ENCODE peak calls at places on chromosome 17, in five cellular contexts. G is iris pigment epithelial cell; S is activated T-helper 9 cell treated with anti-CD3 and anti-CD28 coated beads, Interleukin-2, amount 50 U/mL, for 16 hours; E is MM.1S; M is CD4-positive, alpha-beta T cell. B is an unnamed sample.

GRCh38 chr17:49388290-49388640 is 26.2 kb upstream of the ZNF652 start:
- DNase-seq in G (no peak), S (no peak), E (peak), M (no peak), B (no peak)

GRCh38 chr17:36673068-36673467 is 71.7 kb downstream of the MRM1 start:
- DNase-seq in G (no peak), S (no peak), E (no peak), M (no peak), B (no peak)

GRCh38 chr17:74117087-74117486 is 86.4 kb upstream of the RPL38 start:
- DNase-seq in G (no peak), S (no peak), E (no peak), M (no peak), B (no peak)

GRCh38 chr17:70242781-70243437 is 73.6 kb downstream of the KCNJ2 start:
- DNase-seq in G (peak), S (no peak), E (no peak), M (no peak), B (no peak)

GRCh38 chr17:80414508-80414802 is 512 bp upstream of the ENDOV start:
- DNase-seq in G (no peak), S (no peak), E (peak), M (no peak), B (no peak)

GRCh38 chr17:49910094-49910857 is 58.7 kb upstream of the DLX4 start:
- DNase-seq in G (peak), S (no peak), E (no peak), M (no peak), B (no peak)

GRCh38 chr17:81867123-81867951 is 3.8 kb downstream of the ARHGDIA start:
- DNase-seq in G (peak), S (no peak), E (peak), M (no peak), B (no peak)

GRCh38 chr17:30323895-30324319 is 9.9 kb downstream of the TMIGD1 start:
- DNase-seq in G (peak), S (peak), E (no peak), M (no peak), B (no peak)

GRCh38 chr17:50539762-50540440 is 7.1 kb upstream of the SPATA20 start:
- DNase-seq in G (no peak), S (no peak), E (no peak), M (no peak), B (no peak)

GRCh38 chr17:8072727-8073461 is 14.6 kb downstream of the ALOX12B start:
- DNase-seq in G (no peak), S (no peak), E (no peak), M (peak), B (no peak)

GRCh38 chr17:28151001-28151400 is 108.5 kb downstream of the NLK start:
- DNase-seq in G (no peak), S (no peak), E (no peak), M (no peak), B (no peak)

GRCh38 chr17:67982034-67982640 is 14.1 kb downstream of the C17orf58 start:
- DNase-seq in G (no peak), S (no peak), E (no peak), M (no peak), B (no peak)

GRCh38 chr17:83175551-83176271 is 96.3 kb downstream of the METRNL start:
- DNase-seq in G (no peak), S (no peak), E (no peak), M (no peak), B (no peak)

GRCh38 chr17:77011173-77012011 is 129.4 kb upstream of the SEC14L1 start:
- DNase-seq in G (peak), S (peak), E (peak), M (peak), B (no peak)